ENCODE peak calls at places on chromosomes 7 and 10, in eight cellular contexts. One of them, this sample, is unnamed.

GRCh38 chr7:91771394-91771793 is 109.1 kb downstream of the MTERF1 start:
- DNase-seq in breast epithelium: no peak
- DNase-seq in HCT116: no peak
- DNase-seq in tibial nerve: no peak
- DNase-seq in Peyer's patch: no peak
- DNase-seq in A549: no peak
- DNase-seq in ovary: no peak
- DNase-seq in transverse colon: no peak
- DNase-seq in this sample: no peak

GRCh38 chr7:11228515-11228914 is 254.8 kb downstream of the PHF14 start:
- DNase-seq in breast epithelium: no peak
- DNase-seq in HCT116: no peak
- DNase-seq in tibial nerve: peak; percentile 95
- DNase-seq in Peyer's patch: no peak
- DNase-seq in A549: no peak
- DNase-seq in ovary: peak; percentile 84
- DNase-seq in transverse colon: peak; percentile 67
- DNase-seq in this sample: peak; percentile 85

GRCh38 chr10:1570652-1571051 is 166.7 kb downstream of the ADARB2 start:
- DNase-seq in breast epithelium: no peak
- DNase-seq in HCT116: no peak
- DNase-seq in tibial nerve: no peak
- DNase-seq in Peyer's patch: no peak
- DNase-seq in A549: no peak
- DNase-seq in ovary: no peak
- DNase-seq in transverse colon: no peak
- DNase-seq in this sample: peak; percentile 25

GRCh38 chr10:128160335-128160734 is 34.1 kb upstream of the MKI67 start:
- DNase-seq in breast epithelium: no peak
- DNase-seq in HCT116: no peak
- DNase-seq in tibial nerve: no peak
- DNase-seq in Peyer's patch: no peak
- DNase-seq in A549: no peak
- DNase-seq in ovary: no peak
- DNase-seq in transverse colon: no peak
- DNase-seq in this sample: no peak

GRCh38 chr7:58086871-58087535 is 637.0 kb downstream of the ZNF716 start:
- DNase-seq in breast epithelium: no peak
- DNase-seq in HCT116: no peak
- DNase-seq in tibial nerve: no peak
- DNase-seq in Peyer's patch: peak; percentile 36
- DNase-seq in A549: no peak
- DNase-seq in ovary: no peak
- DNase-seq in transverse colon: no peak
- DNase-seq in this sample: peak; percentile 48

GRCh38 chr7:90677742-90678439 is 81.8 kb downstream of the CDK14 start:
- DNase-seq in breast epithelium: no peak
- DNase-seq in HCT116: no peak
- DNase-seq in tibial nerve: no peak
- DNase-seq in Peyer's patch: no peak
- DNase-seq in A549: no peak
- DNase-seq in ovary: no peak
- DNase-seq in transverse colon: no peak
- DNase-seq in this sample: no peak

GRCh38 chr10:81792729-81793128 is 82.3 kb upstream of the NRG3 start:
- DNase-seq in breast epithelium: no peak
- DNase-seq in HCT116: no peak
- DNase-seq in tibial nerve: no peak
- DNase-seq in Peyer's patch: no peak
- DNase-seq in A549: no peak
- DNase-seq in ovary: no peak
- DNase-seq in transverse colon: no peak
- DNase-seq in this sample: no peak

GRCh38 chr10:75616874-75617478 is 185.6 kb downstream of the LRMDA start:
- DNase-seq in breast epithelium: no peak
- DNase-seq in HCT116: no peak
- DNase-seq in tibial nerve: no peak
- DNase-seq in Peyer's patch: no peak
- DNase-seq in A549: no peak
- DNase-seq in ovary: no peak
- DNase-seq in transverse colon: no peak
- DNase-seq in this sample: no peak

GRCh38 chr7:114225784-114226183 is 188.8 kb upstream of the FOXP2 start:
- DNase-seq in breast epithelium: no peak
- DNase-seq in HCT116: no peak
- DNase-seq in tibial nerve: no peak
- DNase-seq in Peyer's patch: no peak
- DNase-seq in A549: no peak
- DNase-seq in ovary: no peak
- DNase-seq in transverse colon: no peak
- DNase-seq in this sample: no peak

GRCh38 chr7:141097430-141097829 is 23.6 kb downstream of the TMEM178B start:
- DNase-seq in breast epithelium: no peak
- DNase-seq in HCT116: no peak
- DNase-seq in tibial nerve: no peak
- DNase-seq in Peyer's patch: no peak
- DNase-seq in A549: no peak
- DNase-seq in ovary: no peak
- DNase-seq in transverse colon: no peak
- DNase-seq in this sample: no peak

GRCh38 chr7:155187061-155187785 is 110.5 kb upstream of the INSIG1 start:
- DNase-seq in breast epithelium: no peak
- DNase-seq in HCT116: no peak
- DNase-seq in tibial nerve: no peak
- DNase-seq in Peyer's patch: no peak
- DNase-seq in A549: no peak
- DNase-seq in ovary: no peak
- DNase-seq in transverse colon: no peak
- DNase-seq in this sample: peak; percentile 39

GRCh38 chr7:6614941-6615737 is at the start of gene ZNF853:
- DNase-seq in breast epithelium: no peak
- DNase-seq in HCT116: no peak
- DNase-seq in tibial nerve: no peak
- DNase-seq in Peyer's patch: no peak
- DNase-seq in A549: no peak
- DNase-seq in ovary: peak; percentile 71
- DNase-seq in transverse colon: no peak
- DNase-seq in this sample: no peak

GRCh38 chr7:69961396-69961795 is 363.1 kb downstream of the AUTS2 start:
- DNase-seq in breast epithelium: no peak
- DNase-seq in HCT116: no peak
- DNase-seq in tibial nerve: no peak
- DNase-seq in Peyer's patch: no peak
- DNase-seq in A549: no peak
- DNase-seq in ovary: no peak
- DNase-seq in transverse colon: no peak
- DNase-seq in this sample: no peak

GRCh38 chr10:96998329-96998888 is 166.3 kb downstream of the LCOR start:
- DNase-seq in breast epithelium: no peak
- DNase-seq in HCT116: no peak
- DNase-seq in tibial nerve: no peak
- DNase-seq in Peyer's patch: no peak
- DNase-seq in A549: no peak
- DNase-seq in ovary: peak; percentile 64
- DNase-seq in transverse colon: no peak
- DNase-seq in this sample: no peak

GRCh38 chr7:107638594-107638993 is 22.0 kb upstream of the SLC26A4 start:
- DNase-seq in breast epithelium: no peak
- DNase-seq in HCT116: no peak
- DNase-seq in tibial nerve: no peak
- DNase-seq in Peyer's patch: no peak
- DNase-seq in A549: no peak
- DNase-seq in ovary: no peak
- DNase-seq in transverse colon: no peak
- DNase-seq in this sample: no peak

GRCh38 chr10:25176421-25176968 is 1.7 kb downstream of the GPR158 start:
- DNase-seq in breast epithelium: no peak
- DNase-seq in HCT116: no peak
- DNase-seq in tibial nerve: no peak
- DNase-seq in Peyer's patch: no peak
- DNase-seq in A549: no peak
- DNase-seq in ovary: no peak
- DNase-seq in transverse colon: no peak
- DNase-seq in this sample: no peak

GRCh38 chr10:133616371-133617130 is 10.0 kb downstream of the FRG2B start:
- DNase-seq in breast epithelium: no peak
- DNase-seq in HCT116: no peak
- DNase-seq in tibial nerve: no peak
- DNase-seq in Peyer's patch: no peak
- DNase-seq in A549: no peak
- DNase-seq in ovary: no peak
- DNase-seq in transverse colon: peak; percentile 23
- DNase-seq in this sample: no peak

GRCh38 chr7:39271386-39271785 is 293.7 kb downstream of the POU6F2 start:
- DNase-seq in breast epithelium: peak; percentile 59
- DNase-seq in HCT116: no peak
- DNase-seq in tibial nerve: no peak
- DNase-seq in Peyer's patch: no peak
- DNase-seq in A549: no peak
- DNase-seq in ovary: peak; percentile 40
- DNase-seq in transverse colon: peak; percentile 22
- DNase-seq in this sample: peak; percentile 82

GRCh38 chr10:65570143-65571010 is 1355.5 kb upstream of the LRRTM3 start:
- DNase-seq in breast epithelium: peak; percentile 19
- DNase-seq in HCT116: peak; percentile 72
- DNase-seq in tibial nerve: no peak
- DNase-seq in Peyer's patch: peak; percentile 61
- DNase-seq in A549: peak; percentile 12
- DNase-seq in ovary: peak; percentile 68
- DNase-seq in transverse colon: peak; percentile 35
- DNase-seq in this sample: no peak
- H3K27ac ChIP-seq in breast epithelium: no peak overlapping the region
- H3K27ac ChIP-seq in HCT116: peak overlapping the region; percentile 84
- H3K27ac ChIP-seq in tibial nerve: no peak overlapping the region
- H3K27ac ChIP-seq in Peyer's patch: no peak overlapping the region
- H3K27ac ChIP-seq in A549: peak overlapping the region; percentile 82
- H3K27ac ChIP-seq in ovary: no peak overlapping the region
- H3K27ac ChIP-seq in transverse colon: peak overlapping the region; percentile 74
- H3K27ac ChIP-seq in this sample: peak overlapping the region; percentile 54

DNA sequence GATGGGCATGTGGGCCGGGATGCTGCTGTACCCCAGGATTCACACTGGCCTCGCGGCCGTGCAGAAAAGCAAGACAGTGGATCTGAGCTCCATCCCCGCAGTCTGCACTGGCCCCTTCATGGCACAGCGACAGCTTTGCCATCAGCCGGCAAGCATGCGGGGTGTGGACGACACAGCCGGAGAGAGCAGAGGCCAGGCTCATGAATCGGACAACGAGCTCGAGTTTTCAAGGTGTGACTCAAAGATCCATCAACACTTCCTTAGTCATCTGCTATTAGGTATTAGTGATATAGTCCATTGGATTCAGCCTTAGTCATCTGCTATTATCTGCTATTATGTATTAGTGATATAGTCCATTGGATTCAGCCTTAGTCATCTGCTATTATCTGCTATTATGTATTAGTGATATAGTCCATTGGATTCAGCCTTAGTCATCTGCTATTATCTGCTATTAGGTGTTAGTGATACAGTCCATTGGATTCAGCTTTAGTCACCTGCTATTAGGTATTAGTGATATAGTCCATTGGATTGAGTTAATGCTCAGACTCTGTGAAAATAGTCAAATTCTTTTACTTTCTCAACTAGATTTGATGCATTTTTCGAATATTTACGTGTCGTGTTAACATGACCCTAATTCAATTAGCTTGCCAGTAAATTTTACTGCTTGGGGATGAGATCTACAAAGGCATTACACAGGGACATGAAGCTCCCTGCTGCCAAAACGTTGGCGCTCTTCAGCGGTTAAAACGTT is 254.5 kb downstream of the KLF6 start:
- DNase-seq in breast epithelium: no peak
- DNase-seq in HCT116: no peak
- DNase-seq in tibial nerve: no peak
- DNase-seq in Peyer's patch: no peak
- DNase-seq in A549: no peak
- DNase-seq in ovary: no peak
- DNase-seq in transverse colon: no peak
- DNase-seq in this sample: no peak
- TF ChIP-seq POLR2A in breast epithelium: no peak
- TF ChIP-seq POLR2A in HCT116: no peak
- TF ChIP-seq POLR2A in tibial nerve: no peak
- TF ChIP-seq POLR2A in Peyer's patch: no peak
- TF ChIP-seq POLR2A in A549: no peak
- TF ChIP-seq POLR2A in ovary: no peak
- TF ChIP-seq POLR2A in transverse colon: no peak
- TF ChIP-seq POLR2A in this sample: no peak

GRCh38 chr10:93652857-93653256 is 40.5 kb downstream of the PDE6C start:
- DNase-seq in breast epithelium: no peak
- DNase-seq in HCT116: no peak
- DNase-seq in tibial nerve: no peak
- DNase-seq in Peyer's patch: no peak
- DNase-seq in A549: no peak
- DNase-seq in ovary: no peak
- DNase-seq in transverse colon: no peak
- DNase-seq in this sample: no peak
- H3K27ac ChIP-seq in breast epithelium: no peak overlapping the region
- H3K27ac ChIP-seq in HCT116: no peak overlapping the region
- H3K27ac ChIP-seq in tibial nerve: no peak overlapping the region
- H3K27ac ChIP-seq in Peyer's patch: no peak overlapping the region
- H3K27ac ChIP-seq in A549: no peak overlapping the region
- H3K27ac ChIP-seq in ovary: no peak overlapping the region
- H3K27ac ChIP-seq in transverse colon: no peak overlapping the region
- H3K27ac ChIP-seq in this sample: no peak overlapping the region

DNA sequence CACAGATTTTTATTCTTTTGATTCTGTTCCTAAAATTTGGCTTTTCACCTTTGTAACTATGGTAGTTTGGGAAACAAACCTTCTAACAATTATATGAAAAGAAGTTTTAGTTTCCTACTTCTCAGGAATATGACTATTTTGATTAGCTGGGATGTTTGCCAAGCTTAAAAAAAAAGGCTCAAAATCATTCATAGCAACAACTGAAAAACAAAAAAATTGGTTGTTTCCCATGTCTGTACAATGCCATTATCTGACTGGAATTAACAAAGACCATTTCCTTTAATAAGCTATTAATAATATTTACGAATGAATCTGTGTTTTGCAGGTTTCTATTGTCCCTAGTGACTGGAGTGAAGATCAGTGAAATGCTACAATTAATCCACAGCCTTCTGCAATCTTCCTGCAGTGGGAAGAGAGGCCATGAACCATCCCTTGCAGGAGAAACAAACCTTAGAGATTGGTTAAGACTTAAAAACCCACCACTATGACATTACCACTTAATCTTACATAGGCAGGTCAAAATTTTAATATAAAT is 4.2 kb downstream of the PURB start:
- DNase-seq in breast epithelium: no peak
- DNase-seq in HCT116: no peak
- DNase-seq in tibial nerve: no peak
- DNase-seq in Peyer's patch: no peak
- DNase-seq in A549: no peak
- DNase-seq in ovary: no peak
- DNase-seq in transverse colon: no peak
- DNase-seq in this sample: no peak
- TF ChIP-seq POLR2A in breast epithelium: no peak
- TF ChIP-seq POLR2A in HCT116: no peak
- TF ChIP-seq POLR2A in tibial nerve: no peak
- TF ChIP-seq POLR2A in Peyer's patch: no peak
- TF ChIP-seq POLR2A in A549: no peak
- TF ChIP-seq POLR2A in ovary: no peak
- TF ChIP-seq POLR2A in transverse colon: no peak
- TF ChIP-seq POLR2A in this sample: no peak